ENCODE peak calls at places on chromosome 21, in eight cellular contexts. One of them, this sample, is unnamed.

GRCh38 chr21:32383812-32384211 is 9.0 kb downstream of the URB1 start:
- DNase-seq in activated CD4-positive, alpha-beta T cell treated with anti-CD3 and anti-CD28 coated beads, Interleukin-2, amount 50 U/mL, for 1 hour: no peak
- DNase-seq in AG09309: no peak
- DNase-seq in GM04503: no peak
- DNase-seq in EL: no peak
- DNase-seq in T-helper 1 cell: no peak
- DNase-seq in epithelial cell of esophagus: peak; percentile 30
- DNase-seq in non-pigmented ciliary epithelial cell: no peak
- DNase-seq in this sample: peak; percentile 12

GRCh38 chr21:26041441-26042180 is 129.0 kb downstream of the APP start:
- DNase-seq in non-pigmented ciliary epithelial cell: no peak
- DNase-seq in EL: peak; percentile 18
- DNase-seq in GM04503: no peak
- DNase-seq in T-helper 1 cell: no peak
- DNase-seq in epithelial cell of esophagus: peak; percentile 64
- DNase-seq in AG09309: peak; percentile 28
- DNase-seq in activated CD4-positive, alpha-beta T cell treated with anti-CD3 and anti-CD28 coated beads, Interleukin-2, amount 50 U/mL, for 1 hour: no peak
- DNase-seq in this sample: no peak

GRCh38 chr21:28229811-28230210 is 762.9 kb downstream of the LTN1 start:
- DNase-seq in epithelial cell of esophagus: peak; percentile 75
- DNase-seq in activated CD4-positive, alpha-beta T cell treated with anti-CD3 and anti-CD28 coated beads, Interleukin-2, amount 50 U/mL, for 1 hour: no peak
- DNase-seq in GM04503: peak; percentile 56
- DNase-seq in EL: peak; percentile 80
- DNase-seq in non-pigmented ciliary epithelial cell: peak; percentile 47
- DNase-seq in T-helper 1 cell: no peak
- DNase-seq in AG09309: peak; percentile 44
- DNase-seq in this sample: peak; percentile 33

GRCh38 chr21:45380566-45380965 is 24.4 kb upstream of the COL18A1 start:
- DNase-seq in EL: no peak
- DNase-seq in GM04503: no peak
- DNase-seq in activated CD4-positive, alpha-beta T cell treated with anti-CD3 and anti-CD28 coated beads, Interleukin-2, amount 50 U/mL, for 1 hour: no peak
- DNase-seq in AG09309: no peak
- DNase-seq in non-pigmented ciliary epithelial cell: no peak
- DNase-seq in T-helper 1 cell: no peak
- DNase-seq in epithelial cell of esophagus: no peak
- DNase-seq in this sample: no peak

GRCh38 chr21:22224261-22224660 is 1226.1 kb downstream of the NCAM2 start:
- DNase-seq in epithelial cell of esophagus: no peak
- DNase-seq in AG09309: no peak
- DNase-seq in T-helper 1 cell: no peak
- DNase-seq in GM04503: no peak
- DNase-seq in activated CD4-positive, alpha-beta T cell treated with anti-CD3 and anti-CD28 coated beads, Interleukin-2, amount 50 U/mL, for 1 hour: no peak
- DNase-seq in non-pigmented ciliary epithelial cell: no peak
- DNase-seq in EL: no peak
- DNase-seq in this sample: no peak

GRCh38 chr21:31656199-31657095 is 3.0 kb upstream of the SOD1 start:
- DNase-seq in activated CD4-positive, alpha-beta T cell treated with anti-CD3 and anti-CD28 coated beads, Interleukin-2, amount 50 U/mL, for 1 hour: no peak
- DNase-seq in T-helper 1 cell: no peak
- DNase-seq in non-pigmented ciliary epithelial cell: no peak
- DNase-seq in GM04503: no peak
- DNase-seq in epithelial cell of esophagus: peak; percentile 74
- DNase-seq in AG09309: peak; percentile 27
- DNase-seq in EL: peak; percentile 21
- DNase-seq in this sample: no peak

GRCh38 chr21:45074818-45075605 is 632 bp downstream of the ADARB1 start:
- DNase-seq in T-helper 1 cell: no peak
- DNase-seq in AG09309: no peak
- DNase-seq in epithelial cell of esophagus: peak; percentile 50
- DNase-seq in non-pigmented ciliary epithelial cell: no peak
- DNase-seq in GM04503: no peak
- DNase-seq in activated CD4-positive, alpha-beta T cell treated with anti-CD3 and anti-CD28 coated beads, Interleukin-2, amount 50 U/mL, for 1 hour: no peak
- DNase-seq in EL: peak; percentile 47
- DNase-seq in this sample: peak; percentile 14

GRCh38 chr21:37564924-37565529 is 198.5 kb downstream of the DYRK1A start:
- DNase-seq in activated CD4-positive, alpha-beta T cell treated with anti-CD3 and anti-CD28 coated beads, Interleukin-2, amount 50 U/mL, for 1 hour: no peak
- DNase-seq in EL: peak; percentile 31
- DNase-seq in non-pigmented ciliary epithelial cell: no peak
- DNase-seq in epithelial cell of esophagus: no peak
- DNase-seq in T-helper 1 cell: no peak
- DNase-seq in GM04503: no peak
- DNase-seq in AG09309: no peak
- DNase-seq in this sample: peak; percentile 23

GRCh38 chr21:36841866-36842265 is 124.6 kb downstream of the HLCS start:
- DNase-seq in GM04503: no peak
- DNase-seq in non-pigmented ciliary epithelial cell: no peak
- DNase-seq in activated CD4-positive, alpha-beta T cell treated with anti-CD3 and anti-CD28 coated beads, Interleukin-2, amount 50 U/mL, for 1 hour: no peak
- DNase-seq in T-helper 1 cell: no peak
- DNase-seq in epithelial cell of esophagus: peak; percentile 17
- DNase-seq in AG09309: no peak
- DNase-seq in EL: peak; percentile 70
- DNase-seq in this sample: no peak

GRCh38 chr21:45617021-45617930 is 26.2 kb upstream of the PCBP3 start:
- DNase-seq in epithelial cell of esophagus: no peak
- DNase-seq in AG09309: no peak
- DNase-seq in T-helper 1 cell: no peak
- DNase-seq in non-pigmented ciliary epithelial cell: no peak
- DNase-seq in GM04503: no peak
- DNase-seq in activated CD4-positive, alpha-beta T cell treated with anti-CD3 and anti-CD28 coated beads, Interleukin-2, amount 50 U/mL, for 1 hour: no peak
- DNase-seq in EL: no peak
- DNase-seq in this sample: no peak

GRCh38 chr21:17848228-17848627 is 29.1 kb upstream of the C21orf91 start:
- DNase-seq in AG09309: peak; percentile 65
- DNase-seq in activated CD4-positive, alpha-beta T cell treated with anti-CD3 and anti-CD28 coated beads, Interleukin-2, amount 50 U/mL, for 1 hour: no peak
- DNase-seq in epithelial cell of esophagus: peak; percentile 85
- DNase-seq in T-helper 1 cell: no peak
- DNase-seq in EL: peak; percentile 94
- DNase-seq in GM04503: peak; percentile 84
- DNase-seq in non-pigmented ciliary epithelial cell: peak; percentile 93
- DNase-seq in this sample: peak; percentile 1

GRCh38 chr21:23496729-23497128 is 2110.6 kb downstream of the MRPL39 start:
- DNase-seq in non-pigmented ciliary epithelial cell: no peak
- DNase-seq in T-helper 1 cell: no peak
- DNase-seq in epithelial cell of esophagus: no peak
- DNase-seq in EL: no peak
- DNase-seq in GM04503: no peak
- DNase-seq in AG09309: no peak
- DNase-seq in activated CD4-positive, alpha-beta T cell treated with anti-CD3 and anti-CD28 coated beads, Interleukin-2, amount 50 U/mL, for 1 hour: no peak
- DNase-seq in this sample: no peak

GRCh38 chr21:35850542-35851103 is 209.7 kb downstream of the SETD4 start:
- DNase-seq in epithelial cell of esophagus: no peak
- DNase-seq in GM04503: no peak
- DNase-seq in activated CD4-positive, alpha-beta T cell treated with anti-CD3 and anti-CD28 coated beads, Interleukin-2, amount 50 U/mL, for 1 hour: no peak
- DNase-seq in AG09309: no peak
- DNase-seq in EL: peak; percentile 7
- DNase-seq in T-helper 1 cell: no peak
- DNase-seq in non-pigmented ciliary epithelial cell: no peak
- DNase-seq in this sample: no peak

GRCh38 chr21:41478319-41479177 is 29.4 kb downstream of the TMPRSS2 start:
- DNase-seq in activated CD4-positive, alpha-beta T cell treated with anti-CD3 and anti-CD28 coated beads, Interleukin-2, amount 50 U/mL, for 1 hour: no peak
- DNase-seq in non-pigmented ciliary epithelial cell: no peak
- DNase-seq in T-helper 1 cell: no peak
- DNase-seq in EL: no peak
- DNase-seq in epithelial cell of esophagus: no peak
- DNase-seq in AG09309: no peak
- DNase-seq in GM04503: no peak
- DNase-seq in this sample: peak; percentile 60

GRCh38 chr21:25396135-25396711 is 211.1 kb downstream of the MRPL39 start:
- DNase-seq in GM04503: no peak
- DNase-seq in non-pigmented ciliary epithelial cell: no peak
- DNase-seq in AG09309: no peak
- DNase-seq in activated CD4-positive, alpha-beta T cell treated with anti-CD3 and anti-CD28 coated beads, Interleukin-2, amount 50 U/mL, for 1 hour: no peak
- DNase-seq in T-helper 1 cell: no peak
- DNase-seq in epithelial cell of esophagus: no peak
- DNase-seq in EL: no peak
- DNase-seq in this sample: no peak

GRCh38 chr21:32653326-32653901 is 41.2 kb upstream of the CFAP298 start:
- DNase-seq in non-pigmented ciliary epithelial cell: no peak
- DNase-seq in T-helper 1 cell: no peak
- DNase-seq in EL: peak; percentile 20
- DNase-seq in AG09309: no peak
- DNase-seq in GM04503: no peak
- DNase-seq in epithelial cell of esophagus: peak; percentile 51
- DNase-seq in activated CD4-positive, alpha-beta T cell treated with anti-CD3 and anti-CD28 coated beads, Interleukin-2, amount 50 U/mL, for 1 hour: peak; percentile 16
- DNase-seq in this sample: peak; percentile 68

GRCh38 chr21:17613242-17613676 is 558 bp upstream of the BTG3 start:
- DNase-seq in T-helper 1 cell: no peak
- DNase-seq in epithelial cell of esophagus: no peak
- DNase-seq in AG09309: no peak
- DNase-seq in GM04503: no peak
- DNase-seq in activated CD4-positive, alpha-beta T cell treated with anti-CD3 and anti-CD28 coated beads, Interleukin-2, amount 50 U/mL, for 1 hour: no peak
- DNase-seq in EL: peak; percentile 16
- DNase-seq in non-pigmented ciliary epithelial cell: no peak
- DNase-seq in this sample: peak; percentile 18

GRCh38 chr21:34722684-34723300 is 54.0 kb downstream of the CLIC6 start:
- DNase-seq in activated CD4-positive, alpha-beta T cell treated with anti-CD3 and anti-CD28 coated beads, Interleukin-2, amount 50 U/mL, for 1 hour: peak; percentile 17
- DNase-seq in T-helper 1 cell: no peak
- DNase-seq in EL: no peak
- DNase-seq in GM04503: no peak
- DNase-seq in AG09309: no peak
- DNase-seq in epithelial cell of esophagus: no peak
- DNase-seq in non-pigmented ciliary epithelial cell: no peak
- DNase-seq in this sample: no peak

GRCh38 chr21:44572959-44573583 is 458 bp upstream of the KRTAP10-4 start:
- DNase-seq in EL: no peak
- DNase-seq in non-pigmented ciliary epithelial cell: no peak
- DNase-seq in activated CD4-positive, alpha-beta T cell treated with anti-CD3 and anti-CD28 coated beads, Interleukin-2, amount 50 U/mL, for 1 hour: no peak
- DNase-seq in epithelial cell of esophagus: no peak
- DNase-seq in GM04503: no peak
- DNase-seq in AG09309: no peak
- DNase-seq in T-helper 1 cell: no peak
- DNase-seq in this sample: no peak

GRCh38 chr21:45162115-45162514 is 87.7 kb downstream of the ADARB1 start:
- DNase-seq in activated CD4-positive, alpha-beta T cell treated with anti-CD3 and anti-CD28 coated beads, Interleukin-2, amount 50 U/mL, for 1 hour: no peak
- DNase-seq in EL: no peak
- DNase-seq in epithelial cell of esophagus: no peak
- DNase-seq in T-helper 1 cell: no peak
- DNase-seq in AG09309: no peak
- DNase-seq in non-pigmented ciliary epithelial cell: no peak
- DNase-seq in GM04503: no peak
- DNase-seq in this sample: no peak

GRCh38 chr21:38303300-38303699 is 46.5 kb downstream of the KCNJ15 start:
- DNase-seq in epithelial cell of esophagus: peak; percentile 89
- DNase-seq in T-helper 1 cell: no peak
- DNase-seq in activated CD4-positive, alpha-beta T cell treated with anti-CD3 and anti-CD28 coated beads, Interleukin-2, amount 50 U/mL, for 1 hour: no peak
- DNase-seq in EL: peak; percentile 91
- DNase-seq in non-pigmented ciliary epithelial cell: no peak
- DNase-seq in GM04503: peak; percentile 94
- DNase-seq in AG09309: peak; percentile 93
- DNase-seq in this sample: no peak

GRCh38 chr21:36661511-36662309 is 37.2 kb upstream of the SIM2 start:
- DNase-seq in T-helper 1 cell: no peak
- DNase-seq in non-pigmented ciliary epithelial cell: no peak
- DNase-seq in EL: peak; percentile 25
- DNase-seq in AG09309: no peak
- DNase-seq in GM04503: no peak
- DNase-seq in epithelial cell of esophagus: peak; percentile 37
- DNase-seq in activated CD4-positive, alpha-beta T cell treated with anti-CD3 and anti-CD28 coated beads, Interleukin-2, amount 50 U/mL, for 1 hour: no peak
- DNase-seq in this sample: peak; percentile 44

GRCh38 chr21:34668803-34669148 is at the start of gene CLIC6:
- DNase-seq in non-pigmented ciliary epithelial cell: no peak
- DNase-seq in GM04503: no peak
- DNase-seq in activated CD4-positive, alpha-beta T cell treated with anti-CD3 and anti-CD28 coated beads, Interleukin-2, amount 50 U/mL, for 1 hour: no peak
- DNase-seq in T-helper 1 cell: no peak
- DNase-seq in epithelial cell of esophagus: no peak
- DNase-seq in AG09309: no peak
- DNase-seq in EL: no peak
- DNase-seq in this sample: no peak

GRCh38 chr21:26144026-26144425 is 26.5 kb downstream of the APP start:
- DNase-seq in T-helper 1 cell: no peak
- DNase-seq in activated CD4-positive, alpha-beta T cell treated with anti-CD3 and anti-CD28 coated beads, Interleukin-2, amount 50 U/mL, for 1 hour: no peak
- DNase-seq in non-pigmented ciliary epithelial cell: no peak
- DNase-seq in epithelial cell of esophagus: no peak
- DNase-seq in GM04503: no peak
- DNase-seq in EL: no peak
- DNase-seq in AG09309: no peak
- DNase-seq in this sample: no peak

GRCh38 chr21:27359141-27359540 is 392.3 kb upstream of the ADAMTS5 start:
- DNase-seq in activated CD4-positive, alpha-beta T cell treated with anti-CD3 and anti-CD28 coated beads, Interleukin-2, amount 50 U/mL, for 1 hour: no peak
- DNase-seq in T-helper 1 cell: no peak
- DNase-seq in epithelial cell of esophagus: no peak
- DNase-seq in non-pigmented ciliary epithelial cell: no peak
- DNase-seq in AG09309: peak; percentile 57
- DNase-seq in GM04503: peak; percentile 65
- DNase-seq in EL: peak; percentile 67
- DNase-seq in this sample: no peak

GRCh38 chr21:44853601-44854390 is 19.7 kb downstream of the PTTG1IP start:
- DNase-seq in EL: no peak
- DNase-seq in epithelial cell of esophagus: no peak
- DNase-seq in T-helper 1 cell: no peak
- DNase-seq in non-pigmented ciliary epithelial cell: no peak
- DNase-seq in AG09309: no peak
- DNase-seq in activated CD4-positive, alpha-beta T cell treated with anti-CD3 and anti-CD28 coated beads, Interleukin-2, amount 50 U/mL, for 1 hour: no peak
- DNase-seq in GM04503: no peak
- DNase-seq in this sample: peak; percentile 45

GRCh38 chr21:27476696-27477095 is 509.8 kb upstream of the ADAMTS5 start:
- DNase-seq in GM04503: no peak
- DNase-seq in AG09309: peak; percentile 43
- DNase-seq in non-pigmented ciliary epithelial cell: no peak
- DNase-seq in activated CD4-positive, alpha-beta T cell treated with anti-CD3 and anti-CD28 coated beads, Interleukin-2, amount 50 U/mL, for 1 hour: no peak
- DNase-seq in T-helper 1 cell: no peak
- DNase-seq in epithelial cell of esophagus: peak; percentile 7
- DNase-seq in EL: peak; percentile 36
- DNase-seq in this sample: no peak

GRCh38 chr21:38355992-38356781 is 99.4 kb downstream of the KCNJ15 start:
- DNase-seq in non-pigmented ciliary epithelial cell: no peak
- DNase-seq in EL: peak; percentile 73
- DNase-seq in GM04503: no peak
- DNase-seq in epithelial cell of esophagus: peak; percentile 74
- DNase-seq in AG09309: no peak
- DNase-seq in activated CD4-positive, alpha-beta T cell treated with anti-CD3 and anti-CD28 coated beads, Interleukin-2, amount 50 U/mL, for 1 hour: peak; percentile 73
- DNase-seq in T-helper 1 cell: no peak
- DNase-seq in this sample: peak; percentile 61

GRCh38 chr21:32886339-32886738 is 114.8 kb upstream of the PAXBP1 start:
- DNase-seq in EL: peak; percentile 3
- DNase-seq in T-helper 1 cell: no peak
- DNase-seq in epithelial cell of esophagus: no peak
- DNase-seq in AG09309: no peak
- DNase-seq in activated CD4-positive, alpha-beta T cell treated with anti-CD3 and anti-CD28 coated beads, Interleukin-2, amount 50 U/mL, for 1 hour: peak; percentile 17
- DNase-seq in GM04503: no peak
- DNase-seq in non-pigmented ciliary epithelial cell: no peak
- DNase-seq in this sample: peak; percentile 32

GRCh38 chr21:29193907-29194306 is 63.5 kb downstream of the MAP3K7CL start:
- DNase-seq in T-helper 1 cell: no peak
- DNase-seq in AG09309: no peak
- DNase-seq in non-pigmented ciliary epithelial cell: no peak
- DNase-seq in EL: no peak
- DNase-seq in activated CD4-positive, alpha-beta T cell treated with anti-CD3 and anti-CD28 coated beads, Interleukin-2, amount 50 U/mL, for 1 hour: no peak
- DNase-seq in epithelial cell of esophagus: no peak
- DNase-seq in GM04503: no peak
- DNase-seq in this sample: no peak

GRCh38 chr21:43991447-43991991 is 20.6 kb upstream of the TRAPPC10 start:
- DNase-seq in T-helper 1 cell: no peak
- DNase-seq in non-pigmented ciliary epithelial cell: no peak
- DNase-seq in AG09309: no peak
- DNase-seq in activated CD4-positive, alpha-beta T cell treated with anti-CD3 and anti-CD28 coated beads, Interleukin-2, amount 50 U/mL, for 1 hour: no peak
- DNase-seq in GM04503: no peak
- DNase-seq in epithelial cell of esophagus: no peak
- DNase-seq in EL: no peak
- DNase-seq in this sample: no peak

GRCh38 chr21:34802180-34802899 is 133.5 kb downstream of the CLIC6 start:
- DNase-seq in epithelial cell of esophagus: peak; percentile 94
- DNase-seq in T-helper 1 cell: no peak
- DNase-seq in non-pigmented ciliary epithelial cell: no peak
- DNase-seq in activated CD4-positive, alpha-beta T cell treated with anti-CD3 and anti-CD28 coated beads, Interleukin-2, amount 50 U/mL, for 1 hour: no peak
- DNase-seq in GM04503: no peak
- DNase-seq in AG09309: no peak
- DNase-seq in EL: peak; percentile 34
- DNase-seq in this sample: no peak

GRCh38 chr21:24302400-24302799 is 1304.9 kb downstream of the MRPL39 start:
- DNase-seq in EL: no peak
- DNase-seq in activated CD4-positive, alpha-beta T cell treated with anti-CD3 and anti-CD28 coated beads, Interleukin-2, amount 50 U/mL, for 1 hour: no peak
- DNase-seq in T-helper 1 cell: no peak
- DNase-seq in epithelial cell of esophagus: no peak
- DNase-seq in AG09309: no peak
- DNase-seq in non-pigmented ciliary epithelial cell: no peak
- DNase-seq in GM04503: no peak
- DNase-seq in this sample: no peak

GRCh38 chr21:31760931-31761330 is 29.0 kb upstream of the SCAF4 start:
- DNase-seq in EL: no peak
- DNase-seq in epithelial cell of esophagus: no peak
- DNase-seq in activated CD4-positive, alpha-beta T cell treated with anti-CD3 and anti-CD28 coated beads, Interleukin-2, amount 50 U/mL, for 1 hour: no peak
- DNase-seq in non-pigmented ciliary epithelial cell: no peak
- DNase-seq in GM04503: no peak
- DNase-seq in T-helper 1 cell: no peak
- DNase-seq in AG09309: no peak
- DNase-seq in this sample: no peak

This sample was measured in small intestine.